ENCODE peak calls at places on chromosomes 4 and X, in five cellular contexts. S, U, H, B and L are unnamed samples.

GRCh38 chr4:2886161-2886560 is 42.5 kb downstream of the ADD1 start:
- DNase-seq in B (no peak), S (no peak), U (no peak), H (no peak), L (no peak)

GRCh38 chr4:151218343-151218742 is 58.6 kb upstream of the PRSS48 start:
- DNase-seq in U (no peak), S (no peak), H (no peak), B (peak; percentile 51), L (no peak)

GRCh38 chr4:113159901-113160545 is 110.6 kb downstream of the ANK2 start:
- DNase-seq in H (no peak), S (no peak), U (no peak), B (no peak), L (no peak)

GRCh38 chrX:39948564-39948963 is 149.2 kb downstream of the BCOR start:
- DNase-seq in S (peak; percentile 34), H (no peak), U (peak; percentile 60), B (no peak), L (no peak)

GRCh38 chr4:103204114-103204513 is 6.0 kb upstream of the CENPE start:
- DNase-seq in B (peak; percentile 43), U (peak; percentile 20), S (no peak), H (no peak), L (peak; percentile 7)

GRCh38 chr4:24915121-24915922 is 2.5 kb upstream of the CCDC149 start:
- DNase-seq in B (no peak), H (no peak), U (no peak), S (no peak), L (no peak)

GRCh38 chr4:2071912-2072867 is 13.1 kb downstream of the NAT8L start:
- DNase-seq in H (peak; percentile 17), S (peak; percentile 72), U (no peak), B (no peak), L (no peak)

GRCh38 chr4:87559090-87559837 is 30.1 kb upstream of the SPARCL1 start:
- DNase-seq in U (peak; percentile 69), B (no peak), S (no peak), H (no peak), L (peak; percentile 6)

GRCh38 chr4:159047478-159048165 is 55.3 kb upstream of the RAPGEF2 start:
- DNase-seq in B (peak; percentile 79), S (no peak), U (no peak), H (no peak), L (no peak)

GRCh38 chr4:118265312-118266144 is 87.3 kb downstream of the PRSS12 start:
- DNase-seq in S (peak; percentile 79), B (peak; percentile 2), H (peak; percentile 81), U (no peak), L (no peak)

GRCh38 chr4:149264093-149264733 is 551.4 kb downstream of the IQCM start:
- DNase-seq in S (no peak), H (no peak), U (peak; percentile 55), B (peak; percentile 58), L (peak; percentile 61)
- TF ChIP-seq CTCF in S (peak; percentile 73), H (peak; percentile 51), U (peak; percentile 66), B (peak; percentile 70), L (peak; percentile 90)

GRCh38 chr4:184988611-184989010 is 29.7 kb upstream of the HELT start:
- DNase-seq in U (no peak), S (no peak), B (no peak), H (no peak), L (no peak)

GRCh38 chr4:184987493-184988031 is 30.7 kb upstream of the HELT start:
- DNase-seq in B (no peak), S (no peak), H (no peak), U (no peak), L (no peak)

GRCh38 chr4:184979461-184980124 is 38.7 kb upstream of the HELT start:
- DNase-seq in S (no peak), U (no peak), H (no peak), B (no peak), L (no peak)

GRCh38 chr4:184980261-184980660 is 38.0 kb upstream of the HELT start:
- DNase-seq in U (no peak), B (no peak), H (no peak), S (no peak), L (no peak)

GRCh38 chr4:184983660-184984356 is 34.5 kb upstream of the HELT start:
- DNase-seq in S (peak; percentile 89), H (peak; percentile 84), B (peak; percentile 43), U (peak; percentile 74), L (peak; percentile 84)
- TF ChIP-seq CTCF in S (peak; percentile 35), H (no peak), B (peak; percentile 54), U (peak; percentile 31), L (peak; percentile 78)

GRCh38 chr4:168724243-168724642 is 227.4 kb downstream of the PALLD start:
- DNase-seq in B (no peak), S (no peak), U (no peak), H (no peak), L (no peak)

GRCh38 chr4:168724960-168725359 is 228.1 kb downstream of the PALLD start:
- DNase-seq in U (no peak), S (no peak), B (peak; percentile 73), H (no peak), L (no peak)

GRCh38 chr4:168722391-168722790 is 225.5 kb downstream of the PALLD start:
- DNase-seq in H (no peak), S (no peak), B (no peak), U (no peak), L (no peak)

GRCh38 chr4:168723569-168723968 is 226.7 kb downstream of the PALLD start:
- DNase-seq in B (no peak), H (no peak), U (no peak), S (no peak), L (no peak)

GRCh38 chr4:168723020-168723419 is 226.2 kb downstream of the PALLD start:
- DNase-seq in S (no peak), B (peak; percentile 34), U (no peak), H (no peak), L (no peak)
- TF ChIP-seq CTCF in S (no peak), B (no peak), U (no peak), H (no peak), L (no peak)

GRCh38 chrX:103017542-103017941 is 46.4 kb downstream of the BEX1 start:
- DNase-seq in H (no peak), B (no peak), S (no peak), U (peak; percentile 9), L (no peak)
- TF ChIP-seq CTCF in H (no peak), B (peak; percentile 45), S (no peak), U (no peak), L (no peak)